ENCODE peak calls at places on chromosomes 6 and 20, in four cellular contexts. G is CD4-positive, alpha-beta T cell; F is activated T-cell treated with anti-CD3 and anti-CD28 coated beads, Interleukin-2, amount 50 U/mL, for 72 hours; C is fibroblast of the aortic adventitia. K is an unnamed sample.

GRCh38 chr20:19212524-19213502 is at the start of gene SLC24A3:
- DNase-seq in G (no peak), F (peak), C (no peak), K (peak)

GRCh38 chr6:12538881-12539357 is 177.6 kb upstream of the PHACTR1 start:
- DNase-seq in G (no peak), F (no peak), C (peak), K (peak)

GRCh38 chr6:168232528-168232927 is 87.0 kb downstream of the DACT2 start:
- DNase-seq in G (no peak), F (no peak), C (no peak), K (no peak)

GRCh38 chr6:25714765-25715164 is 39.8 kb upstream of the SLC17A4 start:
- DNase-seq in G (no peak), F (no peak), C (no peak), K (no peak)

GRCh38 chr20:16580127-16580526 is 6.9 kb upstream of the KIF16B start:
- DNase-seq in G (no peak), F (no peak), C (peak), K (peak)

GRCh38 chr20:22460231-22460630 is 124.1 kb downstream of the FOXA2 start:
- DNase-seq in G (no peak), F (no peak), C (no peak), K (no peak)

GRCh38 chr20:24990810-24991252 is 1.7 kb downstream of the APMAP start:
- DNase-seq in G (no peak), F (peak), C (no peak), K (no peak)

GRCh38 chr6:168905451-168906090 is 348.1 kb downstream of the THBS2 start:
- DNase-seq in G (no peak), F (no peak), C (no peak), K (no peak)

GRCh38 chr6:149176971-149177667 is 140.4 kb upstream of the TAB2 start:
- DNase-seq in G (no peak), F (no peak), C (no peak), K (no peak)

GRCh38 chr20:53711333-53712211 is 117.9 kb upstream of the ZNF217 start:
- DNase-seq in G (no peak), F (no peak), C (no peak), K (no peak)

GRCh38 chr6:18363746-18364145 is 23.4 kb upstream of the RNF144B start:
- DNase-seq in G (no peak), F (no peak), C (no peak), K (no peak)

GRCh38 chr6:34324738-34325444 is 67.6 kb downstream of the NUDT3 start:
- DNase-seq in G (no peak), F (no peak), C (peak), K (peak)

GRCh38 chr20:46543959-46544358 is 6.5 kb downstream of the OCSTAMP start:
- DNase-seq in G (no peak), F (no peak), C (no peak), K (no peak)

GRCh38 chr6:40906759-40907158 is 132.3 kb downstream of the UNC5CL start:
- DNase-seq in G (no peak), F (no peak), C (peak), K (peak)

GRCh38 chr6:110532401-110532800 is 56.0 kb upstream of the SLC22A16 start:
- DNase-seq in G (no peak), F (no peak), C (no peak), K (no peak)

GRCh38 chr6:151772436-151772835 is 35.0 kb upstream of the ESR1 start:
- DNase-seq in G (no peak), F (no peak), C (no peak), K (no peak)

K was measured in astrocyte of the spinal cord.